ENCODE peak calls at places on chromosome 21, in eight cellular contexts. P, T, M, N, L, D, X and B are unnamed samples.

GRCh38 chr21:17763286-17764037 is 55.7 kb downstream of the C21orf91 start:
- DNase-seq in T (no peak), M (no peak), P (no peak), X (no peak), L (no peak), N (no peak), D (no peak), B (no peak)

GRCh38 chr21:27094182-27094948 is 127.5 kb upstream of the ADAMTS5 start:
- DNase-seq in M (no peak), X (peak), D (no peak), P (no peak), T (no peak), L (no peak), N (no peak), B (no peak)

GRCh38 chr21:15015622-15016471 is 49.0 kb downstream of the NRIP1 start:
- DNase-seq in T (no peak), M (no peak), N (no peak), P (no peak), X (peak), D (peak), L (peak), B (peak)

GRCh38 chr21:15472641-15473040 is 257.1 kb upstream of the USP25 start:
- DNase-seq in L (no peak), T (no peak), P (no peak), D (no peak), X (no peak), M (no peak), N (no peak), B (no peak)

GRCh38 chr21:46347791-46348381 is 23.9 kb downstream of the PCNT start:
- DNase-seq in T (no peak), M (peak), N (no peak), X (peak), P (no peak), L (peak), D (peak), B (no peak)

GRCh38 chr21:41684381-41685245 is 82.2 kb downstream of the RIPK4 start:
- DNase-seq in X (peak), D (peak), T (peak), N (no peak), M (no peak), P (no peak), L (peak), B (peak)

GRCh38 chr21:23789864-23790263 is 1817.4 kb downstream of the MRPL39 start:
- DNase-seq in N (no peak), P (no peak), X (no peak), M (no peak), D (no peak), L (no peak), T (no peak), B (no peak)

GRCh38 chr21:42121792-42122191 is 50.7 kb downstream of the UMODL1 start:
- DNase-seq in M (peak), P (no peak), X (no peak), N (no peak), L (no peak), T (no peak), D (no peak), B (no peak)

GRCh38 chr21:31599563-31599962 is 59.9 kb upstream of the SOD1 start:
- DNase-seq in M (no peak), P (no peak), X (no peak), T (no peak), N (no peak), L (no peak), D (no peak), B (no peak)

GRCh38 chr21:46637952-46638746 is 2.7 kb downstream of the PRMT2 start:
- DNase-seq in M (no peak), L (peak), N (no peak), D (peak), X (no peak), P (no peak), T (no peak), B (no peak)

GRCh38 chr21:28072601-28073000 is 920.1 kb downstream of the LTN1 start:
- DNase-seq in L (no peak), M (no peak), N (no peak), D (no peak), T (no peak), X (no peak), P (no peak), B (no peak)

GRCh38 chr21:43760391-43760958 is 15.6 kb downstream of the CSTB start:
- DNase-seq in T (no peak), M (no peak), N (no peak), X (no peak), L (no peak), P (no peak), D (no peak), B (no peak)
- TF ChIP-seq CTCF in T (no peak), M (no peak), N (no peak), X (no peak), L (no peak), P (no peak), D (no peak), B (no peak)

GRCh38 chr21:36696640-36697472 is 2.1 kb upstream of the SIM2 start:
- DNase-seq in D (no peak), M (no peak), L (no peak), X (no peak), T (no peak), N (no peak), P (no peak), B (no peak)
- H3K4me3 ChIP-seq in D (no peak), M (no peak), L (no peak), X (no peak), T (no peak), N (no peak), P (no peak), B (no peak)

DNA sequence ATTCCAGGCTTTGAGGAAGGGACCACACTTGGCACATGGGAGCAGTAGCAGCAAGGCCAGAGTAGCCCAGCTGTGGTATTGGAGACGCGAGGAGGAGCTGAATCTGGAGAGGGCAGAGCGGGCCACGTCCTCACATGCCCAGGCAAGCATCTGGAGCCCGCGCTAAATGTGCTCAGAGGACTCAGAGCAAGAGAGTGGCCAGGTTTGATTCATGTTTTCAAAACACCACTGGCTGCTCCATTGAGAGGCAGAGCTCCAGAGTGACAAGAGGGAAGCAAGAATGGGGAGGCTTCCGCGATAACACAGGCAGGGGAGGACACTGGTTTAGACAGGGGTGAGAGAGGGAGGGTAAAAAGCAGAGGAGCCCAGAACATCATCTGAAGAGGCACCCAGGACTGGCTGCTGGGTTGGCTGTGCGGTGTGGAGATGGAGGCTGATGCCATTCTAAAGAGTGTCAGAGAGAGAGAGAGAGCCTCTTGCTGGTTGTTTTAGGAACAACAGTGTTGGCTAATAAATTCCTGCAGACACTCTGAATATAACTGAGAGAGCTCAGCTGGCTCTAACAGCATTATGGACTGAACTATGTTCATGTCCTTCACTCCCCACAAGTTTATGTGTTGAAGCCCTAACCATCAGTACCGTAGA is 32.3 kb downstream of the RCAN1 start:
- DNase-seq in N (no peak), L (peak), M (no peak), P (peak), D (peak), X (peak), T (peak), B (no peak)
- TF ChIP-seq CTCF in N (no peak), L (peak), M (peak), P (peak), D (peak), X (peak), T (peak), B (peak)

GRCh38 chr21:45017376-45017960 is 56.9 kb upstream of the ADARB1 start:
- DNase-seq in D (no peak), T (no peak), X (no peak), P (no peak), N (no peak), L (no peak), M (peak), B (no peak)

GRCh38 chr21:45016491-45017375 is 57.6 kb upstream of the ADARB1 start:
- DNase-seq in X (no peak), P (no peak), T (no peak), L (no peak), N (peak), M (peak), D (no peak), B (no peak)

GRCh38 chr21:45019076-45019886 is 55.1 kb upstream of the ADARB1 start:
- DNase-seq in T (no peak), P (no peak), L (no peak), N (peak), X (no peak), D (peak), M (peak), B (no peak)

GRCh38 chr21:45019887-45020537 is 54.4 kb upstream of the ADARB1 start:
- DNase-seq in T (no peak), X (no peak), D (no peak), P (peak), M (peak), L (no peak), N (no peak), B (no peak)

DNA sequence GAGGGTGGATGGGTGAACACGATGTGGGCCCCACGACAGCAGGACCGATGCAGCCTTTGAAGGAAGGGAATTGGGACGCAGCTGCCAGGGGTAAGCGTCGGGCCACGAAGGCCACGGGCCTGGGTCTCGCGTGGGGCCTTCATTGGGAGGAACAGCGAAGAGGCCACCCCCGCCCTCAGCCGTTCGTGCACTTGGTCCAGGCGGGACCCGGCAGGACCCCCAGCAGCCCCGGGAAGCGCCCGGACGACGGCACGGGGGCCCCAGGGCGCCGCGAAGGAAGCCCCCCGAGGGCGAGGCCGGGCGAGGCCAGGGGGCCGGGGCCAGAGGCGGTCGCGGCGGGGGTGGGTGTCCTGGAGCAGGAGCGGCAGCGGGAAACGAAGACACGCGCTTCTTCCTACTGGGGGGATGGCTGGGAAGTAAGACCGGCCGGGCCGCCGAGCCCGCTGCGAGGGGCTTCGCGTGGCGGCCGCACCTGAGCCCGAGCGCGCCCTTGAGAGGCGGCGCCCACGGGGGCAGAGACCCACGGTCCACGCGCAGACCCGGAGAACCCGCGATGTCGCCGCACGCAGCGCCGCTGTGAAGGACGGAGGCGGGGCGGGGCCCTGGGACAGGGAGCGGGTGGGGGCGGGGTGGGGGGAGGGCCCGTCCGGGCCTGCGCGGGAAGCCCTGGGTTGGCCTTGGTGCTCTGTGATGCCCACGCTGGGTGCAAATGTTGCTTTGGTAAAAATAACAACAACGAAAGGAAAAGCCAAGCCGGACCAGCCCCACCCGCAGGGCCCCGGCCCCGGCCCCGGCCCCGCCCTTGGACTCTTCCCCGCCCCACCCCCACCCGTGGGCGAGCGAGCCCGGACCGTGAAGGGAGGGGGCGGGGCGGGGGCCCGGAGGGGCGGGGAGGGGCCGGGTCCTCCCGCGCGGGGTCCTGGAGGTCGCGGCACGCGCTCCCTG is 56.0 kb upstream of the ADARB1 start:
- DNase-seq in N (peak), M (peak), P (no peak), X (peak), D (no peak), T (peak), L (no peak), B (no peak)
- H3K4me3 ChIP-seq in N (no peak), M (peak), P (no peak), X (peak), D (peak), T (peak), L (peak), B (peak)

DNA sequence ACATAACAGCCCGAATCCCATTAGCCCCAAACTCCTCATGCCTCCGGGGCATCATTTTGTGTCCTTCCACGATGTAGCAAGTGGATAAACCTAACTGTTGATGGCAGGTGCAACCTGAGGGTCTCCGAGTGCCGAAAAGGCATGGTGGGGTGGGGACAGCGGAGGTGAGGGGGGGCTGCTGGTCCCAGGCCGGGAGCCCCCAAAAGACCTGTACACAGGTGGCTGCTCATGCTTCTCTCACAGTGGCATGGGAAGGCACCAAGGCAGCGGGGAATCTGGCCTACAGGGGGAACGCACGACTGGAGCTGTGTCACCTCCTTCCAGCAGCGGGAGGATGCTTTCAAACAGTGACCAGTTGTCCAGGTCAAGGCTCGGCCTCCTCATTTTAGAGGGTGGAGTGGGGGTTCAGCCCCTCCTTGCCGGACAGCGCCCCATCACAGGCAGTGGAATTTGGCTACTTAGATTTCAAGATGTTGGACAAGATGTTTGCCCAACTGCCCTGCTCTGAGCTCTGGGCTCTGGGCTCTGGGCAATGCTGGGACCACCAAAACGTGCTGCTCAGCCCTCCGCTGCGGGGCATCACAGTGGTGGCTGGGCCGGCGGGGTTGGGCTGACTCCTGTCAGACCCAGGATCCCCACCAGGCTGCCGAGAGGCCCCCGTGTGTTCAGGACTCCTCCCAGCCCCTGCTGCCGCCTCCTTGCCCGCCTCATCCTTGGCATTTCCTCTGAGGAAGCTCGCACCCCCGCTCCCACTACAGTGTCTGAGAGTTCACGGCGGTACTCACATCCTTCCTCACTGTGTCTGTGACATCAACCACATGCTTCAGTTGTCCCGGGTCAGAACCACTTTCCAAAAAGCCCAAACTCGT is 7.6 kb downstream of the DNMT3L start:
- DNase-seq in N (peak), L (no peak), T (peak), D (no peak), M (peak), P (no peak), X (no peak), B (no peak)
- TF ChIP-seq CTCF in N (no peak), L (no peak), T (no peak), D (no peak), M (no peak), P (no peak), X (no peak), B (no peak)